ENCODE peak calls at places on chromosome 14, in eight cellular contexts. C, G, U, P, T, I, K and M are unnamed samples. For H3K4me1, the result is how much of the 10 kb centered on the place peaks cover.

GRCh38 chr14:75848337-75848736 is 133.5 kb downstream of the TGFB3 start:
- DNase-seq in C (no peak), G (no peak), U (no peak), P (no peak), T (no peak), I (no peak), K (no peak), M (no peak)

GRCh38 chr14:59274991-59275391 is 86.5 kb downstream of the DAAM1 start:
- DNase-seq in C (peak), G (peak), U (no peak), P (no peak), T (no peak), I (no peak), K (peak), M (no peak)

GRCh38 chr14:53509227-53509822 is 356.2 kb upstream of the DDHD1 start:
- DNase-seq in C (peak), G (peak), U (no peak), P (no peak), T (peak), I (no peak), K (peak), M (peak)

GRCh38 chr14:54739514-54739913 is 163.1 kb downstream of the GCH1 start:
- DNase-seq in C (no peak), G (no peak), U (no peak), P (no peak), T (no peak), I (no peak), K (no peak), M (no peak)

GRCh38 chr14:22814945-22815713 is at the start of gene SLC7A7:
- DNase-seq in C (no peak), G (no peak), U (no peak), P (no peak), T (no peak), I (no peak), K (peak), M (peak)

GRCh38 chr14:68075382-68076029 is 255.9 kb downstream of the RAD51B start:
- DNase-seq in C (no peak), G (peak), U (no peak), P (no peak), T (no peak), I (no peak), K (no peak), M (no peak)

GRCh38 chr14:42378880-42379279 is 772.2 kb downstream of the LRFN5 start:
- DNase-seq in C (no peak), G (no peak), U (no peak), P (no peak), T (no peak), I (no peak), K (no peak), M (no peak)

GRCh38 chr14:55389330-55389729 is 22.3 kb downstream of the ATG14 start:
- DNase-seq in C (no peak), G (no peak), U (no peak), P (no peak), T (no peak), I (no peak), K (no peak), M (no peak)

GRCh38 chr14:76870146-76870545 is 43.9 kb downstream of the LRRC74A start:
- DNase-seq in C (no peak), G (peak), U (no peak), P (no peak), T (no peak), I (peak), K (peak), M (no peak)

GRCh38 chr14:52061380-52061779 is 7.5 kb downstream of the NID2 start:
- DNase-seq in C (no peak), G (no peak), U (no peak), P (no peak), T (no peak), I (no peak), K (no peak), M (no peak)

GRCh38 chr14:104967414-104968152 is 10.6 kb downstream of the AHNAK2 start:
- DNase-seq in C (peak), G (peak), U (peak), P (no peak), T (peak), I (no peak), K (no peak), M (peak)

GRCh38 chr14:105745433-105746123 is 219.2 kb downstream of the TMEM121 start:
- DNase-seq in C (no peak), G (no peak), U (no peak), P (no peak), T (no peak), I (no peak), K (no peak), M (no peak)

GRCh38 chr14:104139460-104140212 is 1.2 kb downstream of the KIF26A start:
- DNase-seq in C (no peak), G (peak), U (no peak), P (no peak), T (peak), I (no peak), K (peak), M (peak)

GRCh38 chr14:46580941-46581671 is 70.5 kb downstream of the RPL10L start:
- DNase-seq in C (peak), G (peak), U (no peak), P (peak), T (no peak), I (peak), K (peak), M (peak)

GRCh38 chr14:68637106-68638021 is 155.5 kb downstream of the ZFP36L1 start:
- DNase-seq in C (no peak), G (no peak), U (no peak), P (no peak), T (no peak), I (no peak), K (no peak), M (no peak)

GRCh38 chr14:42869681-42870080 is 1263.0 kb downstream of the LRFN5 start:
- DNase-seq in C (peak), G (no peak), U (no peak), P (no peak), T (no peak), I (no peak), K (no peak), M (peak)

GRCh38 chr14:32201816-32202467 is at the start of gene RNU6-7:
- DNase-seq in C (peak), G (peak), U (no peak), P (no peak), T (no peak), I (peak), K (peak), M (peak)

GRCh38 chr14:44847910-44848309 is 113.8 kb downstream of the KLHL28 start:
- DNase-seq in C (peak), G (no peak), U (no peak), P (no peak), T (no peak), I (no peak), K (no peak), M (no peak)

GRCh38 chr14:24300326-24300980 is 803 bp downstream of the NOP9 start:
- DNase-seq in C (no peak), G (no peak), U (no peak), P (no peak), T (no peak), I (no peak), K (no peak), M (no peak)

GRCh38 chr14:94602722-94603121 is 9.5 kb upstream of the SERPINA3 start:
- DNase-seq in C (no peak), G (no peak), U (no peak), P (no peak), T (no peak), I (no peak), K (no peak), M (no peak)

GRCh38 chr14:43872222-43872621 is 634.9 kb downstream of the FSCB start:
- DNase-seq in C (no peak), G (no peak), U (no peak), P (peak), T (no peak), I (no peak), K (no peak), M (no peak)

GRCh38 chr14:33938131-33938949 is 12.5 kb downstream of the EGLN3 start:
- DNase-seq in C (peak), G (peak), U (peak), P (no peak), T (peak), I (no peak), K (peak), M (peak)
- H3K4me3 ChIP-seq in C (no peak), G (peak), U (peak), P (no peak), T (no peak), I (no peak), K (no peak), M (peak)

GRCh38 chr14:74140374-74140850 is 55.7 kb downstream of the LIN52 start:
- DNase-seq in C (no peak), G (peak), U (no peak), P (no peak), T (no peak), I (peak), K (peak), M (peak)
- H3K27ac ChIP-seq in C (no peak), G (no peak), U (no peak), P (no peak), T (no peak), I (no peak), K (no peak), M (peak)

GRCh38 chr14:99564903-99565259 is 39.1 kb downstream of the CCDC85C start:
- DNase-seq in C (no peak), G (no peak), U (no peak), P (no peak), T (no peak), I (no peak), K (no peak), M (no peak)
- H3K4me1 ChIP-seq in C (under half), G (half or more), U (half or more), P (under half), T (half or more), I (half or more), K (half or more), M (under half)

DNA sequence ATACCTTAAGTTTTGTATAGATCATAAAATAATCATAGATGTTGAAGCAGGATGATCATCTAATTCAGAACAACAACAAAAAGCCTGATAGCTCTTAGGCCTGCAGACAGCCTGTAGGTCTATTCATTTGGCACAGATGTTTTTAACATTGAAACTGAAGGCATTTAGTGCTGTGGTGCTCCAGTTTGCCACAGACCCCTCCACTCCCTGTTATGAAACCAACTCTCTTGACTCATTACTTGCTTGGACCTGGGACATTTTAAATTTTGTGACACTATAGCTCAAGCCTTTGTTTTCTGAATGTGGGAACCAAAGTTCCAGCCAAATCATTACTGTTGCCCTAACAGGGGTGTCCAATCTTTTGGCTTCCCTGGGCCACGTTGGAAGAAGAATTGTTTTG is 9.1 kb downstream of the PRKCH start:
- DNase-seq in C (no peak), G (no peak), U (no peak), P (no peak), T (no peak), I (no peak), K (no peak), M (no peak)
- H3K4me3 ChIP-seq in C (no peak), G (no peak), U (no peak), P (no peak), T (no peak), I (no peak), K (no peak), M (no peak)

GRCh38 chr14:70665448-70666363 is 24.0 kb downstream of the TTC9 start:
- DNase-seq in C (peak), G (peak), U (peak), P (no peak), T (peak), I (no peak), K (peak), M (peak)
- H3K27ac ChIP-seq in C (peak), G (no peak), U (peak), P (no peak), T (peak), I (no peak), K (peak), M (peak)

DNA sequence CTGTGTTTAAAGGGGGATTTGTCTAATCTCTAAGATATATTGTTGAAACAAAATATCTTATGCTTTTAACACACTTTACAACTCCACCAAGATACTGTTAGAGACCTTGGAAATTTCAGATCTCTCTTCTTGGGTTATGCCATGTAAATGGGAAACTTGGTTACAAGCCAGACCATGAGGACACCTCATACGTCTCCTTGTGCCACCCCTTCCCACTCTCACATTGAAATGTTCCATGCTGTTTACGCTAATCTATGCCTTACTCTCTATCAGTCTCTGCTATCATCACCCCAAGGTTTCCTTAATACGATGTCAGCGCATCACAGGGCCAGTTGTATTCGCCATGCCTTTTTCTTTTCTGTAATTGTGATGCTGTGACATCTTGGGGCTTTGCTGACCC is 13.4 kb upstream of the DEGS2 start:
- DNase-seq in C (no peak), G (no peak), U (no peak), P (no peak), T (no peak), I (no peak), K (no peak), M (no peak)
- H3K4me1 ChIP-seq in C (under half), G (under half), U (under half), P (under half), T (under half), I (under half), K (under half), M (under half)